ENCODE peak calls at places on chromosomes 11 and 22, in four cellular contexts. I, V, U and H are unnamed samples.

GRCh38 chr11:29448246-29448877 is 568.5 kb downstream of the KCNA4 start:
- DNase-seq in I (no peak), V (peak), U (peak), H (no peak)

GRCh38 chr11:130772266-130773227 is 143.7 kb downstream of the SNX19 start:
- DNase-seq in I (no peak), V (no peak), U (peak), H (peak)

GRCh38 chr11:134406264-134407185 is 5.5 kb downstream of the B3GAT1 start:
- DNase-seq in I (no peak), V (no peak), U (no peak), H (no peak)

GRCh38 chr22:27045103-27045940 is 387.9 kb downstream of the MIAT start:
- DNase-seq in I (no peak), V (no peak), U (peak), H (peak)

GRCh38 chr22:26406118-26406517 is 22.9 kb upstream of the ASPHD2 start:
- DNase-seq in I (no peak), V (no peak), U (no peak), H (no peak)

GRCh38 chr22:41047741-41048140 is 44.7 kb upstream of the EP300 start:
- DNase-seq in I (no peak), V (no peak), U (peak), H (no peak)

GRCh38 chr22:19849800-19850481 is 4.7 kb downstream of the GNB1L start:
- DNase-seq in I (no peak), V (no peak), U (no peak), H (peak)

GRCh38 chr11:24267015-24267414 is 229.8 kb upstream of the LUZP2 start:
- DNase-seq in I (no peak), V (no peak), U (no peak), H (no peak)

GRCh38 chr11:123033895-123034294 is 28.0 kb downstream of the HSPA8 start:
- DNase-seq in I (no peak), V (no peak), U (peak), H (no peak)

GRCh38 chr11:78929906-78930220 is 355.2 kb upstream of the NARS2 start:
- DNase-seq in I (no peak), V (no peak), U (no peak), H (peak)

GRCh38 chr11:131601586-131601985 is 231.2 kb downstream of the NTM start:
- DNase-seq in I (no peak), V (no peak), U (no peak), H (no peak)

GRCh38 chr11:95067042-95067827 is 516 bp downstream of the SRSF8 start:
- DNase-seq in I (peak), V (peak), U (peak), H (peak)

GRCh38 chr11:8693010-8693551 is 10.5 kb downstream of the RPL27A start:
- DNase-seq in I (no peak), V (no peak), U (peak), H (no peak)

GRCh38 chr22:48942698-48943566 is 884.7 kb downstream of the BRD1 start:
- DNase-seq in I (no peak), V (no peak), U (no peak), H (peak)

GRCh38 chr11:85742873-85743275 is 56.9 kb upstream of the CCDC89 start:
- DNase-seq in I (no peak), V (no peak), U (no peak), H (no peak)

GRCh38 chr22:46108564-46109473 is 41.5 kb upstream of the PPARA start:
- DNase-seq in I (no peak), V (no peak), U (peak), H (peak)

GRCh38 chr11:45847908-45848316 is 637 bp downstream of the CRY2 start:
- DNase-seq in I (no peak), V (peak), U (peak), H (peak)

GRCh38 chr22:30298005-30298701 is 8.8 kb upstream of the CASTOR1 start:
- DNase-seq in I (no peak), V (no peak), U (no peak), H (peak)

GRCh38 chr11:20762980-20763379 is 93.6 kb downstream of the NELL1 start:
- DNase-seq in I (no peak), V (no peak), U (no peak), H (no peak)

GRCh38 chr11:129270471-129270870 is 78.3 kb upstream of the ARHGAP32 start:
- DNase-seq in I (no peak), V (no peak), U (no peak), H (no peak)